ENCODE peak calls at places on chromosomes 13 and 19, in nine cellular contexts. One of them, this sample, is unnamed.

GRCh38 chr19:11494634-11495285 is 10.9 kb downstream of the ZNF653 start:
- DNase-seq in A549: no peak
- DNase-seq in colonic mucosa: no peak
- DNase-seq in heart left ventricle: no peak
- DNase-seq in astrocyte of the spinal cord: no peak
- DNase-seq in breast epithelium: no peak
- DNase-seq in cardiac muscle cell: no peak
- DNase-seq in AG04450: no peak
- DNase-seq in upper lobe of right lung: no peak
- DNase-seq in this sample: no peak

GRCh38 chr13:75256922-75257321 is 225.0 kb downstream of the TBC1D4 start:
- DNase-seq in AG04450: no peak
- DNase-seq in astrocyte of the spinal cord: no peak
- DNase-seq in colonic mucosa: peak; percentile 62
- DNase-seq in breast epithelium: no peak
- DNase-seq in heart left ventricle: no peak
- DNase-seq in upper lobe of right lung: no peak
- DNase-seq in A549: no peak
- DNase-seq in cardiac muscle cell: no peak
- DNase-seq in this sample: peak; percentile 27

GRCh38 chr13:34409496-34410163 is 532.4 kb upstream of the NBEA start:
- DNase-seq in colonic mucosa: no peak
- DNase-seq in A549: no peak
- DNase-seq in AG04450: no peak
- DNase-seq in astrocyte of the spinal cord: no peak
- DNase-seq in heart left ventricle: no peak
- DNase-seq in upper lobe of right lung: no peak
- DNase-seq in cardiac muscle cell: no peak
- DNase-seq in breast epithelium: no peak
- DNase-seq in this sample: no peak

GRCh38 chr13:31982540-31982939 is 49.0 kb upstream of the FRY start:
- DNase-seq in cardiac muscle cell: no peak
- DNase-seq in heart left ventricle: peak; percentile 85
- DNase-seq in breast epithelium: peak; percentile 87
- DNase-seq in AG04450: peak; percentile 73
- DNase-seq in upper lobe of right lung: peak; percentile 84
- DNase-seq in astrocyte of the spinal cord: peak; percentile 93
- DNase-seq in colonic mucosa: peak; percentile 54
- DNase-seq in A549: peak; percentile 76
- DNase-seq in this sample: peak; percentile 98

GRCh38 chr13:96052655-96053002 is 572 bp downstream of the UGGT2 start:
- DNase-seq in AG04450: peak; percentile 20
- DNase-seq in astrocyte of the spinal cord: peak; percentile 76
- DNase-seq in colonic mucosa: no peak
- DNase-seq in upper lobe of right lung: no peak
- DNase-seq in A549: peak; percentile 62
- DNase-seq in cardiac muscle cell: peak; percentile 6
- DNase-seq in breast epithelium: no peak
- DNase-seq in heart left ventricle: no peak
- DNase-seq in this sample: peak; percentile 77

GRCh38 chr19:49712397-49712859 is 21.5 kb downstream of the CPT1C start:
- DNase-seq in breast epithelium: peak; percentile 39
- DNase-seq in AG04450: no peak
- DNase-seq in astrocyte of the spinal cord: no peak
- DNase-seq in upper lobe of right lung: no peak
- DNase-seq in A549: peak; percentile 96
- DNase-seq in cardiac muscle cell: no peak
- DNase-seq in colonic mucosa: peak; percentile 65
- DNase-seq in heart left ventricle: peak; percentile 59
- DNase-seq in this sample: peak; percentile 19

GRCh38 chr13:32056316-32056715 is 24.7 kb downstream of the FRY start:
- DNase-seq in breast epithelium: no peak
- DNase-seq in heart left ventricle: no peak
- DNase-seq in upper lobe of right lung: no peak
- DNase-seq in cardiac muscle cell: no peak
- DNase-seq in colonic mucosa: peak; percentile 56
- DNase-seq in astrocyte of the spinal cord: no peak
- DNase-seq in AG04450: no peak
- DNase-seq in A549: no peak
- DNase-seq in this sample: no peak

GRCh38 chr13:31081316-31081715 is 80.4 kb downstream of the HSPH1 start:
- DNase-seq in astrocyte of the spinal cord: no peak
- DNase-seq in cardiac muscle cell: no peak
- DNase-seq in AG04450: no peak
- DNase-seq in upper lobe of right lung: no peak
- DNase-seq in colonic mucosa: no peak
- DNase-seq in A549: no peak
- DNase-seq in breast epithelium: no peak
- DNase-seq in heart left ventricle: no peak
- DNase-seq in this sample: no peak

GRCh38 chr19:11458236-11458900 is 22.5 kb downstream of the ELAVL3 start:
- DNase-seq in A549: no peak
- DNase-seq in cardiac muscle cell: no peak
- DNase-seq in AG04450: no peak
- DNase-seq in astrocyte of the spinal cord: no peak
- DNase-seq in colonic mucosa: no peak
- DNase-seq in upper lobe of right lung: no peak
- DNase-seq in heart left ventricle: no peak
- DNase-seq in breast epithelium: no peak
- DNase-seq in this sample: no peak

GRCh38 chr19:30530751-30531150 is 158.6 kb downstream of the ZNF536 start:
- DNase-seq in heart left ventricle: no peak
- DNase-seq in breast epithelium: no peak
- DNase-seq in astrocyte of the spinal cord: no peak
- DNase-seq in AG04450: no peak
- DNase-seq in cardiac muscle cell: no peak
- DNase-seq in colonic mucosa: no peak
- DNase-seq in upper lobe of right lung: no peak
- DNase-seq in A549: no peak
- DNase-seq in this sample: no peak

GRCh38 chr13:111912453-111912866 is 154.5 kb upstream of the SOX1 start:
- DNase-seq in astrocyte of the spinal cord: no peak
- DNase-seq in A549: no peak
- DNase-seq in heart left ventricle: no peak
- DNase-seq in upper lobe of right lung: no peak
- DNase-seq in cardiac muscle cell: no peak
- DNase-seq in AG04450: no peak
- DNase-seq in colonic mucosa: peak; percentile 10
- DNase-seq in breast epithelium: peak; percentile 4
- DNase-seq in this sample: no peak

GRCh38 chr19:44774614-44775013 is 3.1 kb upstream of the CBLC start:
- DNase-seq in colonic mucosa: no peak
- DNase-seq in AG04450: no peak
- DNase-seq in upper lobe of right lung: no peak
- DNase-seq in cardiac muscle cell: no peak
- DNase-seq in heart left ventricle: no peak
- DNase-seq in astrocyte of the spinal cord: no peak
- DNase-seq in breast epithelium: no peak
- DNase-seq in A549: no peak
- DNase-seq in this sample: no peak

GRCh38 chr13:77829963-77830362 is 88.7 kb downstream of the EDNRB start:
- DNase-seq in A549: no peak
- DNase-seq in colonic mucosa: no peak
- DNase-seq in cardiac muscle cell: no peak
- DNase-seq in astrocyte of the spinal cord: no peak
- DNase-seq in AG04450: no peak
- DNase-seq in upper lobe of right lung: no peak
- DNase-seq in breast epithelium: no peak
- DNase-seq in heart left ventricle: no peak
- DNase-seq in this sample: no peak

GRCh38 chr13:77832339-77833100 is 86.1 kb downstream of the EDNRB start:
- DNase-seq in astrocyte of the spinal cord: peak; percentile 8
- DNase-seq in cardiac muscle cell: no peak
- DNase-seq in upper lobe of right lung: no peak
- DNase-seq in heart left ventricle: no peak
- DNase-seq in colonic mucosa: no peak
- DNase-seq in A549: no peak
- DNase-seq in breast epithelium: no peak
- DNase-seq in AG04450: no peak
- DNase-seq in this sample: peak; percentile 5

GRCh38 chr13:77831870-77832269 is 86.8 kb downstream of the EDNRB start:
- DNase-seq in AG04450: no peak
- DNase-seq in heart left ventricle: no peak
- DNase-seq in cardiac muscle cell: no peak
- DNase-seq in breast epithelium: no peak
- DNase-seq in upper lobe of right lung: no peak
- DNase-seq in colonic mucosa: no peak
- DNase-seq in A549: no peak
- DNase-seq in astrocyte of the spinal cord: no peak
- DNase-seq in this sample: no peak

GRCh38 chr13:77828815-77829214 is 89.8 kb downstream of the EDNRB start:
- DNase-seq in cardiac muscle cell: no peak
- DNase-seq in breast epithelium: no peak
- DNase-seq in upper lobe of right lung: no peak
- DNase-seq in AG04450: no peak
- DNase-seq in colonic mucosa: no peak
- DNase-seq in A549: no peak
- DNase-seq in heart left ventricle: no peak
- DNase-seq in astrocyte of the spinal cord: no peak
- DNase-seq in this sample: no peak

DNA sequence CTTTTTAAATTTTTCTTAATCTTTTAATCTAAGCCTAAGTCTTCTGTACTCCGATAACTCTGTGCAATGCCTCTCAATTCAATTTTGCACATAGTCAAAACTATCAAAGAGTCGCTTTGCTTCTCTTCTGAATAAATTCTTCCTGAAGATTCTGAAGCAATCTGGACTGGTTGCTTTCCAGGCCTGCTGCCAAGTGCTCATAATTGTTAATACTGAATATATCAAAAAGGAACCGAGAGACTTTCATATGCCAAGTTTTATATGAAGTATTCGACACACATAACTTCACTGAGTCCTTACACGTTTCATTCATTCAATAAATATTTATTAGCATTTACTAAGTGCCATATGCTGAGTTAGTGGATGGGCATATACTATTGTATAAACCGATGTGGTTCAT is 91.3 kb downstream of the EDNRB start:
- DNase-seq in colonic mucosa: no peak
- DNase-seq in heart left ventricle: peak; percentile 55
- DNase-seq in breast epithelium: no peak
- DNase-seq in A549: no peak
- DNase-seq in upper lobe of right lung: no peak
- DNase-seq in astrocyte of the spinal cord: no peak
- DNase-seq in AG04450: no peak
- DNase-seq in cardiac muscle cell: no peak
- DNase-seq in this sample: no peak
- H3K4me3 ChIP-seq in colonic mucosa: no peak overlapping the region
- H3K4me3 ChIP-seq in heart left ventricle: no peak overlapping the region
- H3K4me3 ChIP-seq in breast epithelium: no peak overlapping the region
- H3K4me3 ChIP-seq in A549: no peak overlapping the region
- H3K4me3 ChIP-seq in upper lobe of right lung: no peak overlapping the region
- H3K4me3 ChIP-seq in astrocyte of the spinal cord: no peak overlapping the region
- H3K4me3 ChIP-seq in AG04450: no peak overlapping the region
- H3K4me3 ChIP-seq in cardiac muscle cell: no peak overlapping the region
- H3K4me3 ChIP-seq in this sample: no peak overlapping the region

DNA sequence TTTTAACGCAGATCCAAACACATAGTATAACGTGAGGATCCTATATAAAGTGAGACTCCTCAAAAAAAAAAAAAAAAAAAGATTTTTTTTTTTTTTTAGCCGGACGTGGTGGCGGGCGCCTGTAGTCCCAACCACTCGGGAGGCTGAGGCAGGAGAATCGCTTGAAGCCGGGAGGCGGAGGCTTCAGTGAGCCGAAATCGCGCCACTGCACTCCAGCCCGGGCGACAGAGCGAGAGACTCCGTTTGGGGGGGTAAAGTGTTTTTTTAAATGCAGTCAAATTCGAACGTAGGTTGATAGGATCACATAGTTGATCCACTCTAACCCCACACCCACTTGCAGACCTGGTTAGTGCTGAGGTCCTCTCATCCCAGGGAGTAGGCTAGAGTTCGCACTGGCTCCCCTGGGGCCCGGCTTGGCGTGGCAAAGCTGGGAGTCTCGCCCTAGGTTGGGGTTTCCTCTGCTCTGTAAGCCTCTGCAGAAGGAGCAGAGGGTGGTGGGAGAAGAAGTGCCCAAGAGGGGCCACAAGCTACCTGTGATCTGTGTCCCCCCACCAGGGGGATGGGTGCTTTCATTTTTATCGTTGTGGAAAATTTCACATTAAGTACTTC is 6.5 kb downstream of the RNF225 start:
- DNase-seq in A549: no peak
- DNase-seq in upper lobe of right lung: no peak
- DNase-seq in heart left ventricle: no peak
- DNase-seq in colonic mucosa: no peak
- DNase-seq in cardiac muscle cell: no peak
- DNase-seq in AG04450: no peak
- DNase-seq in astrocyte of the spinal cord: no peak
- DNase-seq in breast epithelium: no peak
- DNase-seq in this sample: no peak
- H3K4me3 ChIP-seq in A549: peak overlapping the region; percentile 73
- H3K4me3 ChIP-seq in upper lobe of right lung: peak overlapping the region; percentile 59
- H3K4me3 ChIP-seq in heart left ventricle: peak overlapping the region; percentile 83
- H3K4me3 ChIP-seq in colonic mucosa: peak overlapping the region; percentile 63
- H3K4me3 ChIP-seq in cardiac muscle cell: peak overlapping the region; percentile 83
- H3K4me3 ChIP-seq in AG04450: peak overlapping the region; percentile 79
- H3K4me3 ChIP-seq in astrocyte of the spinal cord: peak overlapping the region; percentile 69
- H3K4me3 ChIP-seq in breast epithelium: peak overlapping the region; percentile 71
- H3K4me3 ChIP-seq in this sample: peak overlapping the region; percentile 79

GRCh38 chr13:49853535-49853934 is 61.1 kb upstream of the KPNA3 start:
- DNase-seq in cardiac muscle cell: no peak
- DNase-seq in AG04450: no peak
- DNase-seq in heart left ventricle: no peak
- DNase-seq in upper lobe of right lung: no peak
- DNase-seq in A549: no peak
- DNase-seq in colonic mucosa: no peak
- DNase-seq in astrocyte of the spinal cord: no peak
- DNase-seq in breast epithelium: no peak
- DNase-seq in this sample: no peak

GRCh38 chr13:49855930-49856329 is 63.4 kb upstream of the KPNA3 start:
- DNase-seq in A549: no peak
- DNase-seq in colonic mucosa: no peak
- DNase-seq in heart left ventricle: no peak
- DNase-seq in upper lobe of right lung: no peak
- DNase-seq in astrocyte of the spinal cord: no peak
- DNase-seq in breast epithelium: no peak
- DNase-seq in cardiac muscle cell: no peak
- DNase-seq in AG04450: no peak
- DNase-seq in this sample: no peak

GRCh38 chr13:49859568-49859967 is 67.1 kb upstream of the KPNA3 start:
- DNase-seq in cardiac muscle cell: no peak
- DNase-seq in breast epithelium: no peak
- DNase-seq in AG04450: peak; percentile 69
- DNase-seq in heart left ventricle: no peak
- DNase-seq in colonic mucosa: no peak
- DNase-seq in astrocyte of the spinal cord: peak; percentile 84
- DNase-seq in upper lobe of right lung: no peak
- DNase-seq in A549: peak; percentile 85
- DNase-seq in this sample: peak; percentile 78

GRCh38 chr13:49858183-49858856 is 65.8 kb upstream of the KPNA3 start:
- DNase-seq in heart left ventricle: no peak
- DNase-seq in A549: peak; percentile 93
- DNase-seq in cardiac muscle cell: no peak
- DNase-seq in AG04450: peak; percentile 96
- DNase-seq in astrocyte of the spinal cord: peak; percentile 90
- DNase-seq in upper lobe of right lung: no peak
- DNase-seq in breast epithelium: no peak
- DNase-seq in colonic mucosa: no peak
- DNase-seq in this sample: peak; percentile 98
- H3K4me3 ChIP-seq in heart left ventricle: no peak overlapping the region
- H3K4me3 ChIP-seq in A549: peak overlapping the region; percentile 32
- H3K4me3 ChIP-seq in cardiac muscle cell: no peak overlapping the region
- H3K4me3 ChIP-seq in AG04450: no peak overlapping the region
- H3K4me3 ChIP-seq in astrocyte of the spinal cord: no peak overlapping the region
- H3K4me3 ChIP-seq in upper lobe of right lung: no peak overlapping the region
- H3K4me3 ChIP-seq in breast epithelium: no peak overlapping the region
- H3K4me3 ChIP-seq in colonic mucosa: no peak overlapping the region
- H3K4me3 ChIP-seq in this sample: no peak overlapping the region

GRCh38 chr13:52879950-52880650 is 31.7 kb upstream of the PCDH8 start:
- DNase-seq in cardiac muscle cell: no peak
- DNase-seq in breast epithelium: no peak
- DNase-seq in heart left ventricle: no peak
- DNase-seq in AG04450: no peak
- DNase-seq in upper lobe of right lung: no peak
- DNase-seq in colonic mucosa: no peak
- DNase-seq in astrocyte of the spinal cord: no peak
- DNase-seq in A549: no peak
- DNase-seq in this sample: no peak
- H3K4me3 ChIP-seq in cardiac muscle cell: no peak overlapping the region
- H3K4me3 ChIP-seq in breast epithelium: no peak overlapping the region
- H3K4me3 ChIP-seq in heart left ventricle: no peak overlapping the region
- H3K4me3 ChIP-seq in AG04450: no peak overlapping the region
- H3K4me3 ChIP-seq in upper lobe of right lung: no peak overlapping the region
- H3K4me3 ChIP-seq in colonic mucosa: no peak overlapping the region
- H3K4me3 ChIP-seq in astrocyte of the spinal cord: no peak overlapping the region
- H3K4me3 ChIP-seq in A549: no peak overlapping the region
- H3K4me3 ChIP-seq in this sample: no peak overlapping the region

This sample was measured in choroid plexus epithelial cell.